ENCODE peak calls at places on chromosomes 2 and 18, in six cellular contexts. B, I, H, A, G and R are unnamed samples.
A peak's percentile ranks its signal among the peaks of the same experiment; 100 is the strongest.

GRCh38 chr2:6864251-6864758 is 1.4 kb downstream of the CMPK2 start:
- DNase-seq in I (no peak), A (no peak), G (no peak), H (no peak), B (no peak), R (no peak)

GRCh38 chr18:79927597-79928562 is 23.6 kb downstream of the SLC66A2 start:
- DNase-seq in I (peak; percentile 13), A (no peak), G (no peak), H (peak; percentile 53), B (no peak), R (peak; percentile 34)

GRCh38 chr2:195664528-195664927 is 7.5 kb downstream of the SLC39A10 start:
- DNase-seq in A (no peak), G (no peak), B (no peak), I (no peak), H (no peak), R (no peak)

GRCh38 chr2:36458106-36458505 is 102.5 kb downstream of the CRIM1 start:
- DNase-seq in I (no peak), G (no peak), B (no peak), A (no peak), H (peak; percentile 47), R (no peak)

GRCh38 chr18:50747849-50748242 is 72.0 kb downstream of the MRO start:
- DNase-seq in B (no peak), A (no peak), G (no peak), H (no peak), I (no peak), R (no peak)

GRCh38 chr2:172701250-172701649 is 34.4 kb upstream of the RAPGEF4 start:
- DNase-seq in H (no peak), G (no peak), I (no peak), B (no peak), A (peak; percentile 94), R (no peak)

GRCh38 chr2:9163306-9164111 is 43.1 kb upstream of the ASAP2 start:
- DNase-seq in B (no peak), I (no peak), A (peak; percentile 62), H (no peak), G (no peak), R (no peak)

GRCh38 chr2:12555012-12555645 is 161.6 kb upstream of the TRIB2 start:
- DNase-seq in G (no peak), B (no peak), I (no peak), A (peak; percentile 63), H (no peak), R (no peak)

GRCh38 chr2:26562811-26563645 is 78.1 kb downstream of the CIB4 start:
- DNase-seq in G (peak; percentile 18), B (no peak), I (peak; percentile 68), A (peak; percentile 85), H (peak; percentile 50), R (peak; percentile 68)

GRCh38 chr2:105090091-105090490 is 52.2 kb downstream of the MRPS9 start:
- DNase-seq in B (no peak), I (no peak), H (no peak), G (no peak), A (no peak), R (no peak)

GRCh38 chr2:149686677-149687427 is 99.3 kb upstream of the MMADHC start:
- DNase-seq in I (no peak), B (no peak), A (no peak), H (no peak), G (peak; percentile 4), R (no peak)

GRCh38 chr2:240640939-240641338 is 15.7 kb downstream of the GPR35 start:
- DNase-seq in I (peak; percentile 72), A (peak; percentile 21), G (no peak), B (peak; percentile 32), H (no peak), R (peak; percentile 59)

GRCh38 chr2:104690255-104690999 is 163.5 kb upstream of the POU3F3 start:
- DNase-seq in B (no peak), G (no peak), I (no peak), A (no peak), H (no peak), R (no peak)

GRCh38 chr2:211144078-211144477 is 587.7 kb downstream of the CPS1 start:
- DNase-seq in H (no peak), G (no peak), I (no peak), A (peak; percentile 73), B (no peak), R (no peak)

GRCh38 chr2:224146356-224147160 is 107.5 kb upstream of the SERPINE2 start:
- DNase-seq in I (no peak), A (no peak), H (no peak), G (no peak), B (no peak), R (no peak)

GRCh38 chr2:71277536-71278103 is 50.7 kb upstream of the PAIP2B start:
- DNase-seq in B (peak; percentile 60), H (peak; percentile 78), G (peak; percentile 67), I (peak; percentile 40), A (peak; percentile 21), R (no peak)

GRCh38 chr18:66280470-66280869 is 323.4 kb downstream of the CDH19 start:
- DNase-seq in A (no peak), G (peak; percentile 5), H (no peak), B (no peak), I (no peak), R (no peak)

GRCh38 chr2:227370087-227370486 is 9.0 kb downstream of the TM4SF20 start:
- DNase-seq in H (no peak), B (no peak), A (no peak), I (no peak), G (no peak), R (no peak)

GRCh38 chr2:69983392-69983791 is 22.0 kb upstream of the ASPRV1 start:
- DNase-seq in H (peak; percentile 61), B (no peak), A (no peak), I (no peak), G (no peak), R (no peak)

DNA sequence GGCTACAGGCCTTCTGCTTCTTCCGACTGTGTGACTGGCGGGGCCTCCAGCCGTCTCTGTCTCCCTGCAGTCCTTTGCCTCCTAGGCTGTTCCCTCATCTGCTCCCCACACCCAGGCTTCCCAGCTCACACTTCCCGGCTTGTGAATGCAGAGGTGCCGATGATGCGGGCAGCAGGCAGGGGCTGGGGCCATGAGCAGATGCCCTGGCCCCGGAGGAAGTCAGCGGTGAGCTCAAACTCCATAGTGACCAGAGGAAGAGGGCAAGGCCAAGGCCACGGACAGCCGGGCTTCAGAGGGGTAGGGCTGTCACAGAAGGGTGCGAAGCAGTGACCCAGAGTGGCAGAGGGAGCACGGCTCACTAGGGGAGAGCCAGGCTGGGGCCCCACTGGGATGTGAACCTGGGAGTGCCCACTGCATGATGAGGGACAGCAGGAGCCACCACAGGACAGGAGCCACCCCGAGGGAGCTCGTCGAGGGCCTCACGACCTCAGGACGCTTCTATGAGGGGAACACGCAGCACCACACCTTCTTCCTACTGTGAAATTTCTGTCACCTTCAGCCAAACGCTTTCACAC is 515.9 kb downstream of the EIPR1 start:
- DNase-seq in I (no peak), B (no peak), G (no peak), H (peak; percentile 58), A (no peak), R (no peak)
- H3K9me3 ChIP-seq in I (no peaks in the 10 kb centered on the region), B (peaks cover 8% of the 10 kb centered on the region), G (no peaks in the 10 kb centered on the region), H (no peaks in the 10 kb centered on the region), A (peaks cover 24% of the 10 kb centered on the region), R (no peaks in the 10 kb centered on the region)

GRCh38 chr2:220936641-220937197 is 635.4 kb downstream of the EPHA4 start:
- DNase-seq in H (no peak), I (no peak), B (no peak), G (no peak), A (no peak), R (no peak)

GRCh38 chr2:220935789-220936321 is 636.2 kb downstream of the EPHA4 start:
- DNase-seq in B (no peak), H (no peak), A (no peak), I (no peak), G (no peak), R (no peak)

GRCh38 chr2:220931491-220931890 is 640.6 kb downstream of the EPHA4 start:
- DNase-seq in I (no peak), B (no peak), G (no peak), A (no peak), H (no peak), R (no peak)

GRCh38 chr2:220930542-220931076 is 641.5 kb downstream of the EPHA4 start:
- DNase-seq in I (no peak), A (no peak), B (no peak), H (no peak), G (no peak), R (no peak)

DNA sequence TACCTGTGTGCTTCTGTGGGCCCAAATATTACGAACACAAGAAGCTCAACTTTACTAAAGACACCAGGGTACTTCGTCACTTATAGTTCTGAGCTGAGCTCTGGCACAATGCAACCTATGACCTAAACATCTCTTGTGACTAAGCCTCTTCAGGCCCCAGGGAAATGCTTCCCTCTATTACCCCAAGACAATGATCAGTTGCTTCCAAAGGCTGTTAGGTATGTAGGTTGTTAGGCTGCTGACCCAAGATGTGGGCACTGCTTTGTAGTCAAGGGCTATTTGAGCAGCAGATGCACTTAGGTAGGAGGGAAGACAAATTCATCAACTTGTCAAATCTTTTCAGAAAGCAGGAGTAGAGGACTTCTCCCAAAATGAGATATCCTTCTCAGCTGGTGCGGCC is 640.1 kb downstream of the EPHA4 start:
- DNase-seq in H (no peak), B (no peak), I (no peak), G (no peak), A (no peak), R (no peak)
- H3K9me3 ChIP-seq in H (peaks cover 14% of the 10 kb centered on the region), B (peaks cover 2% of the 10 kb centered on the region), I (no peaks in the 10 kb centered on the region), G (no peaks in the 10 kb centered on the region), A (no peaks in the 10 kb centered on the region), R (no peaks in the 10 kb centered on the region)

GRCh38 chr18:1149709-1150108 is 245.0 kb downstream of the ADCYAP1 start:
- DNase-seq in B (no peak), H (no peak), I (no peak), G (no peak), A (no peak), R (no peak)
- H3K9me3 ChIP-seq in B (no peaks in the 10 kb centered on the region), H (peaks cover 37% of the 10 kb centered on the region), I (no peaks in the 10 kb centered on the region), G (no peaks in the 10 kb centered on the region), A (peaks cover 4% of the 10 kb centered on the region), R (no peaks in the 10 kb centered on the region)

GRCh38 chr2:1223791-1224190 is 189.5 kb upstream of the TPO start:
- DNase-seq in G (no peak), I (no peak), B (no peak), A (no peak), H (no peak), R (no peak)

GRCh38 chr2:1227289-1227900 is 185.9 kb upstream of the TPO start:
- DNase-seq in G (peak; percentile 38), H (peak; percentile 75), I (no peak), B (no peak), A (no peak), R (no peak)

GRCh38 chr2:1226766-1227165 is 186.5 kb upstream of the TPO start:
- DNase-seq in I (peak; percentile 34), G (no peak), B (no peak), H (no peak), A (no peak), R (no peak)

GRCh38 chr2:1222062-1222461 is 191.2 kb upstream of the TPO start:
- DNase-seq in A (no peak), G (no peak), B (no peak), H (no peak), I (no peak), R (no peak)

DNA sequence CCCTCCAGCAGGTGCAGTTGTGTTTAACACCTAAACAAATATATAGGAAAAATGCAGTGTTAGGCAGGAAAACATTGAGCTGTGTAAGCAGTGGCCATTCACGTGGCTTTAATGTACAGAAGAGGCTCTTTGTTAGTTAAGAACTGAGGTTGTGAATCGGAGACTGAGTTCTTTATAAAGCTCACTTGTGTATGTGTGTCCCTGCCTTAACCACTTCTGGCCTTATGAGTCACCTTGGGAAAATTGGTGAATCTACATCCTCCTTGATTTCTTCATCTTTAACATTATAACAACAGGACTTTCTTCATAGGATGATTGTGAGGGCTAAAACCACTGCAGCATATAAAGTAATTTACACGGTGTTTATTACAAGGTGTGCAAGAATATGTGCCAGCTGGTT is 188.4 kb upstream of the TPO start:
- DNase-seq in G (no peak), H (no peak), A (no peak), B (no peak), I (no peak), R (no peak)
- H3K9me3 ChIP-seq in G (no peaks in the 10 kb centered on the region), H (no peaks in the 10 kb centered on the region), A (peaks cover 33% of the 10 kb centered on the region), B (peaks cover 4% of the 10 kb centered on the region), I (no peaks in the 10 kb centered on the region), R (no peaks in the 10 kb centered on the region)